ENCODE peak calls at places on chromosomes 5 and 9, in seven cellular contexts. One of them, this sample, is unnamed.
A peak's percentile ranks its signal among the peaks of the same experiment; 100 is the strongest.

GRCh38 chr5:163855754-163856153 is 350.3 kb downstream of the MAT2B start:
- DNase-seq in GM23248: no peak
- DNase-seq in NAMALWA: no peak
- DNase-seq in lower lobe of right lung: no peak
- DNase-seq in stimulated activated CD4-positive, alpha-beta T cell treated with anti-CD3 and anti-CD28 coated beads, Interleukin-1b, Interleukin-23, amount 100 ng/mL, for 48 hours: no peak
- DNase-seq in brain microvascular endothelial cell: no peak
- DNase-seq in hippocampal formation: no peak
- DNase-seq in this sample: no peak

GRCh38 chr5:50595199-50595598 is 71.2 kb upstream of the PARP8 start:
- DNase-seq in GM23248: peak; percentile 88
- DNase-seq in stimulated activated CD4-positive, alpha-beta T cell treated with anti-CD3 and anti-CD28 coated beads, Interleukin-1b, Interleukin-23, amount 100 ng/mL, for 48 hours: no peak
- DNase-seq in hippocampal formation: no peak
- DNase-seq in NAMALWA: no peak
- DNase-seq in brain microvascular endothelial cell: peak; percentile 82
- DNase-seq in lower lobe of right lung: no peak
- DNase-seq in this sample: no peak

GRCh38 chr5:168530751-168531150 is 1.6 kb downstream of the FBLL1 start:
- DNase-seq in brain microvascular endothelial cell: no peak
- DNase-seq in NAMALWA: no peak
- DNase-seq in stimulated activated CD4-positive, alpha-beta T cell treated with anti-CD3 and anti-CD28 coated beads, Interleukin-1b, Interleukin-23, amount 100 ng/mL, for 48 hours: no peak
- DNase-seq in lower lobe of right lung: no peak
- DNase-seq in hippocampal formation: no peak
- DNase-seq in GM23248: peak; percentile 18
- DNase-seq in this sample: no peak

GRCh38 chr9:128246471-128246870 is 29.3 kb downstream of the GOLGA2 start:
- DNase-seq in stimulated activated CD4-positive, alpha-beta T cell treated with anti-CD3 and anti-CD28 coated beads, Interleukin-1b, Interleukin-23, amount 100 ng/mL, for 48 hours: no peak
- DNase-seq in brain microvascular endothelial cell: no peak
- DNase-seq in GM23248: no peak
- DNase-seq in NAMALWA: no peak
- DNase-seq in hippocampal formation: no peak
- DNase-seq in lower lobe of right lung: no peak
- DNase-seq in this sample: no peak

GRCh38 chr5:154541553-154541952 is 63.5 kb upstream of the HAND1 start:
- DNase-seq in GM23248: no peak
- DNase-seq in brain microvascular endothelial cell: no peak
- DNase-seq in lower lobe of right lung: no peak
- DNase-seq in hippocampal formation: no peak
- DNase-seq in NAMALWA: no peak
- DNase-seq in stimulated activated CD4-positive, alpha-beta T cell treated with anti-CD3 and anti-CD28 coated beads, Interleukin-1b, Interleukin-23, amount 100 ng/mL, for 48 hours: no peak
- DNase-seq in this sample: no peak

GRCh38 chr9:129231759-129232158 is 53.7 kb upstream of the IER5L start:
- DNase-seq in hippocampal formation: no peak
- DNase-seq in GM23248: no peak
- DNase-seq in stimulated activated CD4-positive, alpha-beta T cell treated with anti-CD3 and anti-CD28 coated beads, Interleukin-1b, Interleukin-23, amount 100 ng/mL, for 48 hours: no peak
- DNase-seq in NAMALWA: no peak
- DNase-seq in lower lobe of right lung: no peak
- DNase-seq in brain microvascular endothelial cell: no peak
- DNase-seq in this sample: no peak

GRCh38 chr9:73118898-73119554 is 32.6 kb upstream of the ANXA1 start:
- DNase-seq in GM23248: peak; percentile 87
- DNase-seq in brain microvascular endothelial cell: peak; percentile 69
- DNase-seq in stimulated activated CD4-positive, alpha-beta T cell treated with anti-CD3 and anti-CD28 coated beads, Interleukin-1b, Interleukin-23, amount 100 ng/mL, for 48 hours: no peak
- DNase-seq in lower lobe of right lung: no peak
- DNase-seq in NAMALWA: no peak
- DNase-seq in hippocampal formation: no peak
- DNase-seq in this sample: peak; percentile 96

GRCh38 chr5:177468329-177469058 is 4.9 kb downstream of the DBN1 start:
- DNase-seq in NAMALWA: no peak
- DNase-seq in lower lobe of right lung: no peak
- DNase-seq in hippocampal formation: no peak
- DNase-seq in brain microvascular endothelial cell: peak; percentile 56
- DNase-seq in stimulated activated CD4-positive, alpha-beta T cell treated with anti-CD3 and anti-CD28 coated beads, Interleukin-1b, Interleukin-23, amount 100 ng/mL, for 48 hours: no peak
- DNase-seq in GM23248: peak; percentile 78
- DNase-seq in this sample: no peak

GRCh38 chr9:125752070-125752628 is 5.0 kb downstream of the PBX3 start:
- DNase-seq in lower lobe of right lung: no peak
- DNase-seq in GM23248: no peak
- DNase-seq in brain microvascular endothelial cell: no peak
- DNase-seq in hippocampal formation: no peak
- DNase-seq in NAMALWA: no peak
- DNase-seq in stimulated activated CD4-positive, alpha-beta T cell treated with anti-CD3 and anti-CD28 coated beads, Interleukin-1b, Interleukin-23, amount 100 ng/mL, for 48 hours: no peak
- DNase-seq in this sample: no peak

GRCh38 chr9:114779352-114779845 is 26.4 kb downstream of the TNFSF15 start:
- DNase-seq in GM23248: peak; percentile 50
- DNase-seq in hippocampal formation: no peak
- DNase-seq in lower lobe of right lung: peak; percentile 81
- DNase-seq in NAMALWA: no peak
- DNase-seq in stimulated activated CD4-positive, alpha-beta T cell treated with anti-CD3 and anti-CD28 coated beads, Interleukin-1b, Interleukin-23, amount 100 ng/mL, for 48 hours: no peak
- DNase-seq in brain microvascular endothelial cell: no peak
- DNase-seq in this sample: peak; percentile 96

GRCh38 chr5:1401681-1402096 is 43.6 kb downstream of the SLC6A3 start:
- DNase-seq in NAMALWA: peak; percentile 50
- DNase-seq in hippocampal formation: no peak
- DNase-seq in stimulated activated CD4-positive, alpha-beta T cell treated with anti-CD3 and anti-CD28 coated beads, Interleukin-1b, Interleukin-23, amount 100 ng/mL, for 48 hours: no peak
- DNase-seq in lower lobe of right lung: peak; percentile 24
- DNase-seq in brain microvascular endothelial cell: no peak
- DNase-seq in GM23248: no peak
- DNase-seq in this sample: no peak

GRCh38 chr5:179122411-179123108 is 62.4 kb downstream of the ZNF354C start:
- DNase-seq in NAMALWA: no peak
- DNase-seq in hippocampal formation: no peak
- DNase-seq in stimulated activated CD4-positive, alpha-beta T cell treated with anti-CD3 and anti-CD28 coated beads, Interleukin-1b, Interleukin-23, amount 100 ng/mL, for 48 hours: no peak
- DNase-seq in lower lobe of right lung: peak; percentile 32
- DNase-seq in brain microvascular endothelial cell: no peak
- DNase-seq in GM23248: no peak
- DNase-seq in this sample: no peak

GRCh38 chr9:105146677-105147076 is 97.8 kb upstream of the SLC44A1 start:
- DNase-seq in GM23248: no peak
- DNase-seq in brain microvascular endothelial cell: no peak
- DNase-seq in hippocampal formation: no peak
- DNase-seq in lower lobe of right lung: no peak
- DNase-seq in stimulated activated CD4-positive, alpha-beta T cell treated with anti-CD3 and anti-CD28 coated beads, Interleukin-1b, Interleukin-23, amount 100 ng/mL, for 48 hours: no peak
- DNase-seq in NAMALWA: no peak
- DNase-seq in this sample: no peak

GRCh38 chr5:54673523-54674225 is 156.1 kb downstream of the SNX18 start:
- DNase-seq in hippocampal formation: peak; percentile 16
- DNase-seq in NAMALWA: no peak
- DNase-seq in stimulated activated CD4-positive, alpha-beta T cell treated with anti-CD3 and anti-CD28 coated beads, Interleukin-1b, Interleukin-23, amount 100 ng/mL, for 48 hours: peak; percentile 7
- DNase-seq in brain microvascular endothelial cell: peak; percentile 71
- DNase-seq in lower lobe of right lung: peak; percentile 84
- DNase-seq in GM23248: no peak
- DNase-seq in this sample: no peak

GRCh38 chr5:115509547-115509946 is 35.0 kb downstream of the FEM1C start:
- DNase-seq in lower lobe of right lung: no peak
- DNase-seq in hippocampal formation: no peak
- DNase-seq in brain microvascular endothelial cell: no peak
- DNase-seq in stimulated activated CD4-positive, alpha-beta T cell treated with anti-CD3 and anti-CD28 coated beads, Interleukin-1b, Interleukin-23, amount 100 ng/mL, for 48 hours: no peak
- DNase-seq in NAMALWA: no peak
- DNase-seq in GM23248: no peak
- DNase-seq in this sample: no peak

GRCh38 chr5:149656576-149657182 is 73.4 kb upstream of the PPARGC1B start:
- DNase-seq in NAMALWA: peak; percentile 79
- DNase-seq in GM23248: peak; percentile 29
- DNase-seq in stimulated activated CD4-positive, alpha-beta T cell treated with anti-CD3 and anti-CD28 coated beads, Interleukin-1b, Interleukin-23, amount 100 ng/mL, for 48 hours: peak; percentile 33
- DNase-seq in lower lobe of right lung: no peak
- DNase-seq in brain microvascular endothelial cell: peak; percentile 23
- DNase-seq in hippocampal formation: no peak
- DNase-seq in this sample: no peak

GRCh38 chr9:133131506-133131905 is 10.5 kb upstream of the RALGDS start:
- DNase-seq in NAMALWA: no peak
- DNase-seq in lower lobe of right lung: no peak
- DNase-seq in brain microvascular endothelial cell: no peak
- DNase-seq in hippocampal formation: no peak
- DNase-seq in GM23248: peak; percentile 51
- DNase-seq in stimulated activated CD4-positive, alpha-beta T cell treated with anti-CD3 and anti-CD28 coated beads, Interleukin-1b, Interleukin-23, amount 100 ng/mL, for 48 hours: no peak
- DNase-seq in this sample: no peak

GRCh38 chr5:10288600-10289213 is 19.0 kb downstream of the CMBL start:
- DNase-seq in NAMALWA: peak; percentile 86
- DNase-seq in brain microvascular endothelial cell: no peak
- DNase-seq in hippocampal formation: no peak
- DNase-seq in lower lobe of right lung: peak; percentile 87
- DNase-seq in GM23248: no peak
- DNase-seq in stimulated activated CD4-positive, alpha-beta T cell treated with anti-CD3 and anti-CD28 coated beads, Interleukin-1b, Interleukin-23, amount 100 ng/mL, for 48 hours: peak; percentile 18
- DNase-seq in this sample: no peak

GRCh38 chr9:33099754-33100153 is 23.3 kb upstream of the SMU1 start:
- DNase-seq in brain microvascular endothelial cell: no peak
- DNase-seq in stimulated activated CD4-positive, alpha-beta T cell treated with anti-CD3 and anti-CD28 coated beads, Interleukin-1b, Interleukin-23, amount 100 ng/mL, for 48 hours: no peak
- DNase-seq in NAMALWA: no peak
- DNase-seq in hippocampal formation: no peak
- DNase-seq in GM23248: no peak
- DNase-seq in lower lobe of right lung: no peak
- DNase-seq in this sample: no peak

GRCh38 chr5:160685695-160686094 is 166.3 kb downstream of the ATP10B start:
- DNase-seq in GM23248: no peak
- DNase-seq in NAMALWA: peak; percentile 81
- DNase-seq in brain microvascular endothelial cell: no peak
- DNase-seq in lower lobe of right lung: no peak
- DNase-seq in hippocampal formation: no peak
- DNase-seq in stimulated activated CD4-positive, alpha-beta T cell treated with anti-CD3 and anti-CD28 coated beads, Interleukin-1b, Interleukin-23, amount 100 ng/mL, for 48 hours: no peak
- DNase-seq in this sample: no peak

GRCh38 chr5:123098767-123099513 is 9.9 kb downstream of the PRDM6 start:
- DNase-seq in lower lobe of right lung: no peak
- DNase-seq in brain microvascular endothelial cell: no peak
- DNase-seq in stimulated activated CD4-positive, alpha-beta T cell treated with anti-CD3 and anti-CD28 coated beads, Interleukin-1b, Interleukin-23, amount 100 ng/mL, for 48 hours: no peak
- DNase-seq in NAMALWA: no peak
- DNase-seq in GM23248: no peak
- DNase-seq in hippocampal formation: no peak
- DNase-seq in this sample: no peak

GRCh38 chr9:85602742-85603141 is 139.0 kb downstream of the AGTPBP1 start:
- DNase-seq in brain microvascular endothelial cell: no peak
- DNase-seq in GM23248: no peak
- DNase-seq in lower lobe of right lung: no peak
- DNase-seq in NAMALWA: no peak
- DNase-seq in hippocampal formation: no peak
- DNase-seq in stimulated activated CD4-positive, alpha-beta T cell treated with anti-CD3 and anti-CD28 coated beads, Interleukin-1b, Interleukin-23, amount 100 ng/mL, for 48 hours: no peak
- DNase-seq in this sample: no peak

GRCh38 chr9:7912037-7912535 is 112.5 kb upstream of the DMAC1 start:
- DNase-seq in hippocampal formation: no peak
- DNase-seq in NAMALWA: no peak
- DNase-seq in brain microvascular endothelial cell: no peak
- DNase-seq in lower lobe of right lung: no peak
- DNase-seq in stimulated activated CD4-positive, alpha-beta T cell treated with anti-CD3 and anti-CD28 coated beads, Interleukin-1b, Interleukin-23, amount 100 ng/mL, for 48 hours: no peak
- DNase-seq in GM23248: no peak
- DNase-seq in this sample: no peak

GRCh38 chr9:84266087-84266561 is 74.4 kb downstream of the SLC28A3 start:
- DNase-seq in GM23248: no peak
- DNase-seq in brain microvascular endothelial cell: no peak
- DNase-seq in NAMALWA: no peak
- DNase-seq in hippocampal formation: no peak
- DNase-seq in lower lobe of right lung: no peak
- DNase-seq in stimulated activated CD4-positive, alpha-beta T cell treated with anti-CD3 and anti-CD28 coated beads, Interleukin-1b, Interleukin-23, amount 100 ng/mL, for 48 hours: no peak
- DNase-seq in this sample: peak; percentile 9

GRCh38 chr5:123571927-123572326 is 60.0 kb downstream of the CSNK1G3 start:
- DNase-seq in stimulated activated CD4-positive, alpha-beta T cell treated with anti-CD3 and anti-CD28 coated beads, Interleukin-1b, Interleukin-23, amount 100 ng/mL, for 48 hours: no peak
- DNase-seq in lower lobe of right lung: no peak
- DNase-seq in brain microvascular endothelial cell: no peak
- DNase-seq in NAMALWA: no peak
- DNase-seq in hippocampal formation: no peak
- DNase-seq in GM23248: no peak
- DNase-seq in this sample: no peak

GRCh38 chr5:96880402-96881164 is 4.3 kb downstream of the ERAP2 start:
- DNase-seq in brain microvascular endothelial cell: peak; percentile 81
- DNase-seq in hippocampal formation: no peak
- DNase-seq in lower lobe of right lung: no peak
- DNase-seq in GM23248: peak; percentile 86
- DNase-seq in NAMALWA: no peak
- DNase-seq in stimulated activated CD4-positive, alpha-beta T cell treated with anti-CD3 and anti-CD28 coated beads, Interleukin-1b, Interleukin-23, amount 100 ng/mL, for 48 hours: no peak
- DNase-seq in this sample: peak; percentile 76

GRCh38 chr9:137007060-137007815 is 10.9 kb upstream of the CLIC3 start:
- DNase-seq in stimulated activated CD4-positive, alpha-beta T cell treated with anti-CD3 and anti-CD28 coated beads, Interleukin-1b, Interleukin-23, amount 100 ng/mL, for 48 hours: no peak
- DNase-seq in NAMALWA: no peak
- DNase-seq in brain microvascular endothelial cell: no peak
- DNase-seq in GM23248: no peak
- DNase-seq in hippocampal formation: no peak
- DNase-seq in lower lobe of right lung: no peak
- DNase-seq in this sample: no peak

GRCh38 chr9:92165472-92165871 is 50.3 kb upstream of the SPTLC1 start:
- DNase-seq in NAMALWA: no peak
- DNase-seq in hippocampal formation: no peak
- DNase-seq in brain microvascular endothelial cell: no peak
- DNase-seq in lower lobe of right lung: no peak
- DNase-seq in stimulated activated CD4-positive, alpha-beta T cell treated with anti-CD3 and anti-CD28 coated beads, Interleukin-1b, Interleukin-23, amount 100 ng/mL, for 48 hours: no peak
- DNase-seq in GM23248: no peak
- DNase-seq in this sample: no peak

GRCh38 chr5:150987746-150988145 is 32.6 kb upstream of the GPX3 start:
- DNase-seq in hippocampal formation: no peak
- DNase-seq in stimulated activated CD4-positive, alpha-beta T cell treated with anti-CD3 and anti-CD28 coated beads, Interleukin-1b, Interleukin-23, amount 100 ng/mL, for 48 hours: no peak
- DNase-seq in lower lobe of right lung: no peak
- DNase-seq in GM23248: no peak
- DNase-seq in NAMALWA: no peak
- DNase-seq in brain microvascular endothelial cell: no peak
- DNase-seq in this sample: no peak

GRCh38 chr9:113568481-113569321 is 105.2 kb downstream of the RGS3 start:
- DNase-seq in GM23248: no peak
- DNase-seq in lower lobe of right lung: no peak
- DNase-seq in brain microvascular endothelial cell: no peak
- DNase-seq in NAMALWA: no peak
- DNase-seq in stimulated activated CD4-positive, alpha-beta T cell treated with anti-CD3 and anti-CD28 coated beads, Interleukin-1b, Interleukin-23, amount 100 ng/mL, for 48 hours: no peak
- DNase-seq in hippocampal formation: no peak
- DNase-seq in this sample: no peak

GRCh38 chr5:360277-361027 is 38.9 kb downstream of the AHRR start:
- DNase-seq in NAMALWA: no peak
- DNase-seq in brain microvascular endothelial cell: no peak
- DNase-seq in hippocampal formation: no peak
- DNase-seq in stimulated activated CD4-positive, alpha-beta T cell treated with anti-CD3 and anti-CD28 coated beads, Interleukin-1b, Interleukin-23, amount 100 ng/mL, for 48 hours: no peak
- DNase-seq in lower lobe of right lung: no peak
- DNase-seq in GM23248: no peak
- DNase-seq in this sample: no peak

GRCh38 chr9:35996358-35996970 is 38.5 kb upstream of the OR2S2 start:
- DNase-seq in GM23248: peak; percentile 91
- DNase-seq in lower lobe of right lung: no peak
- DNase-seq in hippocampal formation: no peak
- DNase-seq in stimulated activated CD4-positive, alpha-beta T cell treated with anti-CD3 and anti-CD28 coated beads, Interleukin-1b, Interleukin-23, amount 100 ng/mL, for 48 hours: no peak
- DNase-seq in brain microvascular endothelial cell: peak; percentile 47
- DNase-seq in NAMALWA: no peak
- DNase-seq in this sample: peak; percentile 73

GRCh38 chr5:88377240-88377639 is 108.6 kb upstream of the TMEM161B start:
- DNase-seq in stimulated activated CD4-positive, alpha-beta T cell treated with anti-CD3 and anti-CD28 coated beads, Interleukin-1b, Interleukin-23, amount 100 ng/mL, for 48 hours: no peak
- DNase-seq in hippocampal formation: no peak
- DNase-seq in GM23248: no peak
- DNase-seq in brain microvascular endothelial cell: no peak
- DNase-seq in NAMALWA: no peak
- DNase-seq in lower lobe of right lung: no peak
- DNase-seq in this sample: no peak